ENCODE peak calls at places on chromosomes 6 and 20, in eight cellular contexts. N, O, U, G, C, R, X and L are unnamed samples.

GRCh38 chr6:106444777-106445507 is 84.4 kb downstream of the CRYBG1 start:
- DNase-seq in N (no peak), C (no peak), X (no peak), U (peak; percentile 34), R (peak; percentile 16), O (peak; percentile 72), G (peak; percentile 36), L (no peak)

GRCh38 chr6:115323001-115323400 is 737.7 kb downstream of the FRK start:
- DNase-seq in N (no peak), O (no peak), X (no peak), R (no peak), U (no peak), C (no peak), G (no peak), L (no peak)

GRCh38 chr6:118313208-118313607 is 234.9 kb upstream of the PLN start:
- DNase-seq in R (no peak), N (no peak), G (no peak), C (no peak), X (no peak), O (no peak), U (no peak), L (no peak)

GRCh38 chr6:163585932-163586437 is 171.5 kb downstream of the QKI start:
- DNase-seq in N (peak; percentile 46), O (peak; percentile 83), U (peak; percentile 77), G (no peak), X (peak; percentile 51), C (peak; percentile 50), R (no peak), L (peak; percentile 82)

GRCh38 chr6:39130691-39131090 is 15.7 kb upstream of the SAYSD1 start:
- DNase-seq in O (no peak), C (no peak), U (no peak), R (no peak), G (no peak), X (no peak), N (no peak), L (no peak)

GRCh38 chr6:4910060-4910746 is 93.6 kb downstream of the RPP40 start:
- DNase-seq in O (no peak), U (no peak), C (no peak), X (no peak), R (no peak), N (no peak), G (no peak), L (no peak)

GRCh38 chr6:119978274-119978889 is 628.8 kb upstream of the MAN1A1 start:
- DNase-seq in U (peak; percentile 36), O (peak; percentile 51), X (no peak), N (no peak), R (no peak), G (peak; percentile 14), C (no peak), L (no peak)

GRCh38 chr20:2840967-2841531 is 504 bp downstream of the VPS16 start:
- DNase-seq in G (peak; percentile 55), O (peak; percentile 72), R (peak; percentile 69), X (no peak), U (peak; percentile 65), C (no peak), N (peak; percentile 49), L (no peak)

GRCh38 chr20:63955281-63955845 is 853 bp downstream of the UCKL1 start:
- DNase-seq in U (no peak), G (no peak), N (no peak), C (no peak), R (peak; percentile 40), X (no peak), O (peak; percentile 31), L (no peak)

GRCh38 chr6:44649365-44650025 is 262.0 kb downstream of the CDC5L start:
- DNase-seq in O (peak; percentile 69), G (no peak), X (no peak), U (no peak), R (no peak), N (no peak), C (no peak), L (no peak)

GRCh38 chr20:4227085-4227821 is 211.9 kb upstream of the RNF24 start:
- DNase-seq in U (peak; percentile 19), N (no peak), O (peak; percentile 89), G (no peak), C (no peak), R (no peak), X (peak; percentile 30), L (no peak)

GRCh38 chr20:44803383-44803941 is 6.9 kb downstream of the RIMS4 start:
- DNase-seq in O (no peak), X (no peak), C (no peak), N (no peak), G (no peak), U (no peak), R (no peak), L (peak; percentile 32)

GRCh38 chr20:44796758-44797457 is 13.4 kb downstream of the RIMS4 start:
- DNase-seq in G (no peak), C (no peak), O (no peak), R (no peak), N (no peak), U (no peak), X (no peak), L (no peak)

GRCh38 chr20:44802702-44803101 is 7.6 kb downstream of the RIMS4 start:
- DNase-seq in U (no peak), O (no peak), C (no peak), X (no peak), N (no peak), R (no peak), G (no peak), L (no peak)

GRCh38 chr20:44799691-44800090 is 10.7 kb downstream of the RIMS4 start:
- DNase-seq in R (no peak), O (no peak), U (no peak), N (no peak), X (no peak), G (no peak), C (no peak), L (peak; percentile 1)

DNA sequence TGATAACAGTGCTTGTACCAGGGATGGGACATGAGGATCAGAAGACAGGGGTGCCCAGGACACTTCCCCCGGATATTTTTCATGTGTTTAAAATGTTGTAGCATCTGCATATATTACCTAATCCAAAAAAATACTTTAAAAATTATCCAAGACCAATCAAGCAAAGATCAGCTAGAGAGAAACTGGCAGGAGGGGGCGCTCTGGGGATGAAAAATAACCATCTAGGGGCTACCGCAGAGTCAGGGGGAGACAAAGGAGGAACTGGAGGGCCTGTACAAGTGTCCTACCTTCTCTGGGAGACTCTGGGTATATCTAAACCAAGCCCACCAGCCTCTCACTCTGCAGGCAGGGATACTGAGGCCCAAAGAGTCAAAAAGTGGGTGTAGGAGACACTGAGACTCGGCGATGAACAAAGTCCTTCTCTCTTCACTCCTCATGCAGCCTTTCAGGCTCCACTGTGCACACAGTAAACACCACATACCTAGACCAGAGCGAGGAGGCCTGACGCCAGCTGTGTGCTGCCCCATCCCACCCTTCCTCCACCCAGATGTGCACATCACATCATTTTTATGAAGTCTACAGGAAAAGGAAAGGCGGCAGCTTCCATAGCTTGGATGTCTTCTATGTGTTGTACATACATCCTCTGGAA is 9.8 kb downstream of the RIMS4 start:
- DNase-seq in N (no peak), R (peak; percentile 40), G (peak; percentile 33), O (no peak), C (no peak), X (no peak), U (no peak), L (peak; percentile 8)
- TF ChIP-seq CTCF in N (no peak), R (peak; percentile 26), G (no peak), O (no peak), C (no peak), X (no peak), U (no peak), L (no peak)

GRCh38 chr20:50013976-50014375 is 31.2 kb downstream of the SNAI1 start:
- DNase-seq in X (no peak), R (no peak), G (peak; percentile 46), U (no peak), N (no peak), C (no peak), O (no peak), L (no peak)

GRCh38 chr20:50015636-50015992 is 32.8 kb downstream of the SNAI1 start:
- DNase-seq in N (no peak), X (no peak), C (no peak), U (no peak), O (no peak), G (no peak), R (no peak), L (no peak)

GRCh38 chr20:50015993-50016770 is 33.4 kb downstream of the SNAI1 start:
- DNase-seq in R (peak; percentile 61), C (no peak), X (no peak), N (no peak), O (no peak), U (no peak), G (no peak), L (no peak)

GRCh38 chr20:50012282-50013263 is 29.8 kb downstream of the SNAI1 start:
- DNase-seq in X (no peak), R (no peak), O (no peak), G (peak; percentile 68), C (no peak), U (no peak), N (no peak), L (no peak)

DNA sequence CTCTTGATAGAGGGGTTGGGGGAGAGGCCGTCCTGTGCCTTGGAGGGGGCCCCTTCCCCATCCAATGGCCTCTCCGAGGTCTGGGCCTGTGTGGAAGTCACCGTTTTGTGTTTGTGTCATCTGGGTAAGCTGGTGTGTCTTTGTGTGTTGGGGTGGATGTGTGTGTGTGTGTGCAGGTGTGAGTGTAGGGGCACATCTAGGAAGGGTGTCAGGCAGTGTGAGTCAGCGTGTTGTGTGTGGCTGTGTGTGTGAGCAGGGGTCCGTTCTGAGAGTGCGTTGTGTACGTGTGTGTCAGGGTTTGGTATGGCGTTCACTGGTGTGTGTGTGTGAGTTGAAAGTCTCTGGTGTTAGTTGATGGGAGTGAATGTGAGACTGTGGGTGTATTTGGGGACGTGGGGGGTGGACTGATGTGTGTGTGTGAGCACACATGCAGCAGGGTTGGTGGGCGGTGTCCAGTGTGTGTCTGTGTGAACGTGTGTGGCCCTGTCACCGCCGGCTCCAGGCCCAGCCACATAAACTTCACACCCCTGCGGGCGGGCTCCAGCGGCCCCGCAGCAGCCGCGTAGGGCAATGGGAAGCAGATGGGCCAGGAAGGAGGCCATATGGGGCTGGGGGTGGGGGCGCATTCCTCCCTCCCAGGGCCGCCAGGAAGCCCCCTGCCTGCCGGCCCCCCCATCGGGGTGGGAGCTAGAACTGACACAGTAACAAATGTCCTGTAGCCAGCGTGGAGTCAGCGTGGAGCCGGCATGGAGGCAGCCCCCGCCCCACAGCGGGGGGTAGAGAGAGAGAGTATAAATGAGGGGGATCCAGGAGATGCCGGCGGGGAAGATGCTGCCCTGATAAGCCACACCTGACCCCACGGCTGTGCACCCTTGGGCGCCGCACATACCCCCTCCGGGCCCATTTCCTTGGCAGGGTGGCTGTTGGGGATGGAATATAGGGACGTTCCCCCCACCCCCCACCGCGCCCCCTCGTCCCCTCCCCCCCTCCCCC is 32.1 kb downstream of the SNAI1 start:
- DNase-seq in U (no peak), O (no peak), C (no peak), N (no peak), X (no peak), R (peak; percentile 51), G (peak; percentile 56), L (no peak)
- TF ChIP-seq CTCF in U (no peak), O (no peak), C (no peak), N (no peak), X (no peak), R (no peak), G (no peak), L (no peak)

GRCh38 chr6:69705954-69706353 is 90.9 kb downstream of the LMBRD1 start:
- DNase-seq in R (no peak), O (no peak), N (no peak), U (no peak), G (no peak), C (no peak), X (no peak), L (no peak)
- TF ChIP-seq CTCF in R (no peak), O (no peak), N (no peak), U (no peak), G (peak; percentile 14), C (no peak), X (no peak), L (no peak)

GRCh38 chr6:36149436-36149835 is 19.1 kb downstream of the MAPK13 start:
- DNase-seq in R (no peak), G (no peak), X (no peak), O (no peak), N (no peak), C (no peak), U (no peak), L (no peak)
- TF ChIP-seq CTCF in R (no peak), G (no peak), X (no peak), O (no peak), N (no peak), C (no peak), U (no peak), L (no peak)